ENCODE peak calls at places on chromosomes 4 and X, in five cellular contexts. T, I, A, W and O are unnamed samples.
A peak's percentile ranks its signal among the peaks of the same experiment; 100 is the strongest.

GRCh38 chrX:17376381-17377046 is 1.5 kb downstream of the NHS start:
- DNase-seq in W (no peak), I (peak; percentile 13), T (no peak), A (no peak), O (peak; percentile 2)

GRCh38 chrX:18674417-18674787 is 2.5 kb upstream of the RS1 start:
- DNase-seq in W (no peak), T (peak; percentile 3), A (no peak), I (no peak), O (no peak)

GRCh38 chr4:53908661-53909078 is 155.7 kb downstream of the CHIC2 start:
- DNase-seq in W (peak; percentile 41), I (peak; percentile 92), A (peak; percentile 92), T (no peak), O (peak; percentile 97)

GRCh38 chr4:186240452-186240847 is 13.1 kb downstream of the KLKB1 start:
- DNase-seq in A (no peak), T (no peak), W (no peak), I (no peak), O (no peak)

GRCh38 chr4:110587666-110588285 is 35.1 kb downstream of the PITX2 start:
- DNase-seq in W (no peak), A (no peak), I (no peak), T (no peak), O (no peak)

GRCh38 chr4:72997409-72997808 is 72.1 kb downstream of the COX18 start:
- DNase-seq in A (peak; percentile 40), T (no peak), W (no peak), I (peak; percentile 28), O (peak; percentile 18)

GRCh38 chrX:22150371-22150770 is 118.2 kb downstream of the PHEX start:
- DNase-seq in T (no peak), A (no peak), I (no peak), W (no peak), O (no peak)

GRCh38 chr4:137768881-137769280 is 236.6 kb upstream of the PCDH18 start:
- DNase-seq in T (no peak), I (peak; percentile 2), W (no peak), A (no peak), O (no peak)

GRCh38 chrX:21779095-21779494 is 21.2 kb upstream of the SMPX start:
- DNase-seq in T (no peak), A (no peak), W (no peak), I (no peak), O (no peak)

GRCh38 chrX:136386821-136387220 is 86.1 kb downstream of the ADGRG4 start:
- DNase-seq in T (no peak), W (no peak), I (no peak), A (no peak), O (no peak)

GRCh38 chr4:10687526-10687925 is 3.0 kb upstream of the CLNK start:
- DNase-seq in T (no peak), A (no peak), W (no peak), I (no peak), O (no peak)

GRCh38 chr4:146442801-146443200 is 78.9 kb downstream of the SLC10A7 start:
- DNase-seq in T (no peak), A (peak; percentile 61), I (peak; percentile 70), W (no peak), O (peak; percentile 72)

GRCh38 chrX:1481636-1482529 is 29.2 kb upstream of the ASMTL start:
- DNase-seq in I (peak; percentile 49), W (peak; percentile 43), T (peak; percentile 62), A (peak; percentile 51), O (peak; percentile 97)
- TF ChIP-seq CTCF in I (no peak), W (no peak), T (no peak), A (no peak), O (peak; percentile 7)

GRCh38 chr4:158299459-158300007 is 89.2 kb downstream of the TMEM144 start:
- DNase-seq in W (no peak), A (no peak), I (no peak), T (no peak), O (no peak)
- H3K4me3 ChIP-seq in W (no peak overlapping the region), A (no peak overlapping the region), I (no peak overlapping the region), T (no peak overlapping the region), O (no peak overlapping the region)

DNA sequence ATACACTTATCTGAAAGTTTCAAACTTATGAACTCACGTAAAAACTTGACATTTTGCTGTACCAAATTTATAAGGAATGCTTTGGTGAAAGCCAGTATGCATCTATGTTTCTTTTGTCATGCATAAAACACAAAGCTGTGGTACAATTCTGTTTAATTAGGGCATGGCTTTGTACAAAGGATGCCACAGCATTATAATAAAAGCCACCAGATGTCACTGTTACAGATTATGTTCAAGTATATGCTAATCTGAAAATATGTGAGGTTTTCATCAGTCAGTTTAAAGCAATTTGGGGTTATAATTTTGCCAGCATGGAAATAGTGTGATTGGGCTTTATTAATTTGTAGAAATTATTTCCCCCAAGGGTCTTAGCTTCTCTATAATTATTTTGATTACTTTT is 69.0 kb downstream of the ATOH1 start:
- DNase-seq in A (no peak), T (no peak), I (no peak), W (no peak), O (peak; percentile 11)
- TF ChIP-seq CTCF in A (peak; percentile 30), T (no peak), I (peak; percentile 6), W (peak; percentile 13), O (no peak)

GRCh38 chrX:130060122-130061069 is 49.9 kb downstream of the ELF4 start:
- DNase-seq in T (peak; percentile 75), I (peak; percentile 48), A (peak; percentile 11), W (no peak), O (peak; percentile 60)
- H3K4me3 ChIP-seq in T (peak overlapping the region; percentile 53), I (peak overlapping the region; percentile 45), A (peak overlapping the region; percentile 42), W (peak overlapping the region; percentile 48), O (peak overlapping the region; percentile 60)

GRCh38 chr4:174539571-174539970 is 17.3 kb upstream of the HPGD start:
- DNase-seq in W (no peak), A (no peak), I (no peak), T (no peak), O (no peak)
- TF ChIP-seq CTCF in W (no peak), A (no peak), I (no peak), T (no peak), O (no peak)

DNA sequence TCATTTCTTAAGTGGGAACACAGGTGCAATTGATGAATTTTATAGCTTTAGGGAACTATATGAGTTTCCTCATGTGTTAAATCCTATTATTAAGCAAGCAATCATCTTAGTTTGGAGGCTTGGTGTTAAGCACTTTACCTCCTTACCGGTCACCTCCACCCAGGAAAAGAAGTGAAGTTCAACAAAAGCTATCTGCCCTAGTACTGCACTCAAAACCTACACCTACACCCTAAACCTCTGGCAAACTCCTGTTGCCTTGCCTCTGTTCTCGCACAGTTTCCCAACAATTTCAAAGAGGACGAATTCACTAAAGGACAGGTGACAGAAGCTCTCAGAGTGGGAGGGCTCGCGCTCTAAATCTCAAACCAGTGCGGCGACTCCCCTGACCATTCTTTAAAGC is 85.7 kb upstream of the TENT5D start:
- DNase-seq in T (no peak), W (no peak), I (no peak), A (no peak), O (no peak)
- H3K4me3 ChIP-seq in T (no peak overlapping the region), W (peak overlapping the region; percentile 37), I (peak overlapping the region; percentile 25), A (peak overlapping the region; percentile 33), O (no peak overlapping the region)

GRCh38 chr4:792729-793108 is 33.2 kb downstream of the CPLX1 start:
- DNase-seq in T (no peak), W (no peak), A (no peak), I (no peak), O (no peak)

GRCh38 chr4:793109-793861 is 32.6 kb downstream of the CPLX1 start:
- DNase-seq in T (no peak), W (no peak), A (no peak), I (no peak), O (no peak)

GRCh38 chr4:790466-790820 is 35.5 kb downstream of the CPLX1 start:
- DNase-seq in W (no peak), A (no peak), I (no peak), T (no peak), O (no peak)

GRCh38 chr4:791201-791865 is 34.6 kb downstream of the CPLX1 start:
- DNase-seq in I (no peak), T (no peak), A (no peak), W (no peak), O (no peak)

DNA sequence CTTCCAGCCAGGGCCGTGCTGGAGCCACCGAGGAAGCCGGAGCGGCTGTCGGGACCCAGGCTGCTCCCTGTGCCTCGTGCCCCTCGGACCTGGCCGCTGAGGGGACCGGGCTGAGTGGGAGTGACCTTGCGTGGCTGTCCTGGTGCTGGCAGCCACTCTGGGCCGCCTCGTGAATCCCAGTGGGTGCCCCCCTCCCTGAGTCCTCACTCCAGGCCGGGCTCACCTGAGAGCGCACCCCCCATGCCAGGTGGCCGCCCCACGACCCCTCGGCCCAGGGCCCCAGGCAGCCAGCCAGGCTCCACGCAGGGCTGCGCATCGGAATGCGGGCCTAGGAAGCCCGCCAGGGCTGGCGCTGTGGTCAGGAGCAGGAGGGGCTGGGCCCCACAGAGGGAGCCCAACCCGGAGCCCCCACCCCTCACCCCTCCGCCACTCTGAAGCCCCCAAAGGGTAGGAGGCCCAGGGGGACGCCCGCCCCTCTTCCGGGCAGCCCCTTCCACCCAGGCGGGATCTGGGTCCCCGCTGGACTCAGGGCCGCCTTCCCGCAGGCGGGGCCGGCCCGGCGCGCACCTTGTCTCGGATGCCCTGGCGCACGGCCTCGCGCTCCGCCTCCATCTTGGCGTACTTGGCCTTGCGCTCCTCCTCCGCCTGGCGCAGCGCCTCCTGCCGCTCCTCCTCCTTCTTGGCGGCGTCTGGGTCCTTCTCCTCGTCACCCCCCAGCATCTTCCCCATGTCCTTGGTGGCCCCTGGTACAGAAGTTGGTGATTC is 33.9 kb downstream of the CPLX1 start:
- DNase-seq in A (no peak), T (no peak), W (no peak), I (no peak), O (no peak)
- TF ChIP-seq CTCF in A (no peak), T (no peak), W (no peak), I (no peak), O (no peak)